ENCODE peak calls at places on chromosomes 1 and 21, in five cellular contexts. One of them, this sample, is unnamed.

GRCh38 chr1:223649222-223649621 is 16.3 kb downstream of the CAPN8 start:
- DNase-seq in right lobe of liver: no peak
- DNase-seq in transverse colon: no peak
- DNase-seq in ovary: no peak
- DNase-seq in adrenal gland: no peak
- DNase-seq in this sample: no peak

GRCh38 chr1:116453481-116453880 is 80.4 kb downstream of the ATP1A1 start:
- DNase-seq in right lobe of liver: no peak
- DNase-seq in transverse colon: no peak
- DNase-seq in ovary: no peak
- DNase-seq in adrenal gland: no peak
- DNase-seq in this sample: no peak

GRCh38 chr1:53659436-53659835 is 79.5 kb downstream of the GLIS1 start:
- DNase-seq in right lobe of liver: peak; percentile 17
- DNase-seq in transverse colon: no peak
- DNase-seq in ovary: no peak
- DNase-seq in adrenal gland: no peak
- DNase-seq in this sample: no peak

GRCh38 chr1:166827426-166827825 is 11.8 kb upstream of the POGK start:
- DNase-seq in right lobe of liver: no peak
- DNase-seq in transverse colon: no peak
- DNase-seq in ovary: no peak
- DNase-seq in adrenal gland: no peak
- DNase-seq in this sample: no peak

GRCh38 chr1:23578997-23579363 is 19.7 kb upstream of the ID3 start:
- DNase-seq in right lobe of liver: no peak
- DNase-seq in transverse colon: no peak
- DNase-seq in ovary: no peak
- DNase-seq in adrenal gland: no peak
- DNase-seq in this sample: no peak

GRCh38 chr1:111030590-111030989 is 66.9 kb upstream of the LRIF1 start:
- DNase-seq in right lobe of liver: no peak
- DNase-seq in transverse colon: peak; percentile 48
- DNase-seq in ovary: no peak
- DNase-seq in adrenal gland: peak; percentile 57
- DNase-seq in this sample: no peak

GRCh38 chr1:180912211-180912800 is 391 bp upstream of the KIAA1614 start:
- DNase-seq in right lobe of liver: no peak
- DNase-seq in transverse colon: no peak
- DNase-seq in ovary: peak; percentile 63
- DNase-seq in adrenal gland: no peak
- DNase-seq in this sample: no peak

GRCh38 chr1:219446288-219446687 is 166.6 kb downstream of the ZC3H11B start:
- DNase-seq in right lobe of liver: no peak
- DNase-seq in transverse colon: no peak
- DNase-seq in ovary: no peak
- DNase-seq in adrenal gland: no peak
- DNase-seq in this sample: no peak

GRCh38 chr1:20476260-20477038 is 9.6 kb downstream of the CAMK2N1 start:
- DNase-seq in right lobe of liver: peak; percentile 96
- DNase-seq in transverse colon: peak; percentile 96
- DNase-seq in ovary: peak; percentile 88
- DNase-seq in adrenal gland: peak; percentile 96
- DNase-seq in this sample: peak; percentile 59

GRCh38 chr1:60950431-60951068 is 131.8 kb upstream of the NFIA start:
- DNase-seq in right lobe of liver: no peak
- DNase-seq in transverse colon: no peak
- DNase-seq in ovary: no peak
- DNase-seq in adrenal gland: no peak
- DNase-seq in this sample: no peak

GRCh38 chr1:214402583-214403216 is 121.7 kb downstream of the SMYD2 start:
- DNase-seq in right lobe of liver: no peak
- DNase-seq in transverse colon: no peak
- DNase-seq in ovary: no peak
- DNase-seq in adrenal gland: peak; percentile 27
- DNase-seq in this sample: no peak

GRCh38 chr1:163528710-163529348 is 207.1 kb downstream of the NUF2 start:
- DNase-seq in right lobe of liver: no peak
- DNase-seq in transverse colon: peak; percentile 16
- DNase-seq in ovary: peak; percentile 19
- DNase-seq in adrenal gland: peak; percentile 54
- DNase-seq in this sample: no peak

GRCh38 chr1:42424201-42424600 is 31.6 kb downstream of the ZMYND12 start:
- DNase-seq in right lobe of liver: no peak
- DNase-seq in transverse colon: no peak
- DNase-seq in ovary: no peak
- DNase-seq in adrenal gland: no peak
- DNase-seq in this sample: no peak

GRCh38 chr1:75083223-75083622 is 51.0 kb upstream of the LHX8 start:
- DNase-seq in right lobe of liver: no peak
- DNase-seq in transverse colon: no peak
- DNase-seq in ovary: no peak
- DNase-seq in adrenal gland: no peak
- DNase-seq in this sample: no peak

GRCh38 chr1:28078680-28079626 is 9.5 kb downstream of the EYA3 start:
- DNase-seq in right lobe of liver: no peak
- DNase-seq in transverse colon: no peak
- DNase-seq in ovary: no peak
- DNase-seq in adrenal gland: no peak
- DNase-seq in this sample: no peak

GRCh38 chr1:51583532-51583931 is 33.4 kb upstream of the OSBPL9 start:
- DNase-seq in right lobe of liver: no peak
- DNase-seq in transverse colon: no peak
- DNase-seq in ovary: peak; percentile 58
- DNase-seq in adrenal gland: peak; percentile 90
- DNase-seq in this sample: peak; percentile 92

GRCh38 chr21:32508558-32508957 is 76.8 kb downstream of the TCP10L start:
- DNase-seq in right lobe of liver: no peak
- DNase-seq in transverse colon: no peak
- DNase-seq in ovary: no peak
- DNase-seq in adrenal gland: no peak
- DNase-seq in this sample: no peak

GRCh38 chr1:46490603-46491499 is 1.2 kb downstream of the DMBX1 start:
- DNase-seq in right lobe of liver: no peak
- DNase-seq in transverse colon: no peak
- DNase-seq in ovary: no peak
- DNase-seq in adrenal gland: no peak
- DNase-seq in this sample: peak; percentile 45
- H3K4me3 ChIP-seq in right lobe of liver: no peak overlapping the region
- H3K4me3 ChIP-seq in transverse colon: peak overlapping the region; percentile 49
- H3K4me3 ChIP-seq in ovary: no peak overlapping the region
- H3K4me3 ChIP-seq in adrenal gland: no peak overlapping the region
- H3K4me3 ChIP-seq in this sample: no peak overlapping the region

DNA sequence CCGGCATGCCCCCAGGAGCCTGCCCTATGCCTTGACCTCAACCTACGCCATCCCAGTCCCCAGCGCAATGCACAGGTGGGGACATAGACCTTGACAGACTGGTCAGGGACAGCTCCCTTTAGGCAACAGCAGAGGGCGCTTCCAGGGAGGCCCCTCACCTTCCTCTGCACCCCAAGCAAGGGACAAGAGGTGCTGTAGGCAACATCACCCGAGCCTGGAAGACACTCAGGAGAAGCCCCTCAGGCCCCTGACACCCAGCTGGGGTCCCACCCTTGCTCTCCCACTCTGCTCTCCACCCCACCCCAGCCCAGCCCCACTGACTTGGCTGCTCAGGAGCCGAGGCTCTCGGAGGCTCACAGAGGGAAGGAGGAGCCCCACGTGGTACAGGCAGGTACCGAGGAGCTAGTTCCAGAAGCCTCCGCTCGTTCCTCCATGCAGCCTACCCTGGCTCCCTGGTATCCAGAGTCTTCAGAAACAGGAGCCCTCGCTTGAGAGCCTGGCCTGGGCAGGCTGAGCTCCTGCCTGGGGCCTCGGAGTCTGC is 2.4 kb upstream of the WNT3A start:
- DNase-seq in right lobe of liver: peak; percentile 37
- DNase-seq in transverse colon: no peak
- DNase-seq in ovary: no peak
- DNase-seq in adrenal gland: no peak
- DNase-seq in this sample: no peak
- TF ChIP-seq CTCF in right lobe of liver: peak; percentile 12
- TF ChIP-seq CTCF in transverse colon: peak; percentile 21
- TF ChIP-seq CTCF in ovary: no peak
- TF ChIP-seq CTCF in adrenal gland: no peak
- TF ChIP-seq CTCF in this sample: no peak

GRCh38 chr1:209839875-209840491 is 12.2 kb downstream of the UTP25 start:
- DNase-seq in right lobe of liver: no peak
- DNase-seq in transverse colon: no peak
- DNase-seq in ovary: no peak
- DNase-seq in adrenal gland: peak; percentile 60
- DNase-seq in this sample: no peak
- TF ChIP-seq POLR2A in right lobe of liver: peak; percentile 33
- TF ChIP-seq POLR2A in transverse colon: no peak
- TF ChIP-seq POLR2A in ovary: no peak
- TF ChIP-seq POLR2A in adrenal gland: no peak
- TF ChIP-seq POLR2A in this sample: no peak

DNA sequence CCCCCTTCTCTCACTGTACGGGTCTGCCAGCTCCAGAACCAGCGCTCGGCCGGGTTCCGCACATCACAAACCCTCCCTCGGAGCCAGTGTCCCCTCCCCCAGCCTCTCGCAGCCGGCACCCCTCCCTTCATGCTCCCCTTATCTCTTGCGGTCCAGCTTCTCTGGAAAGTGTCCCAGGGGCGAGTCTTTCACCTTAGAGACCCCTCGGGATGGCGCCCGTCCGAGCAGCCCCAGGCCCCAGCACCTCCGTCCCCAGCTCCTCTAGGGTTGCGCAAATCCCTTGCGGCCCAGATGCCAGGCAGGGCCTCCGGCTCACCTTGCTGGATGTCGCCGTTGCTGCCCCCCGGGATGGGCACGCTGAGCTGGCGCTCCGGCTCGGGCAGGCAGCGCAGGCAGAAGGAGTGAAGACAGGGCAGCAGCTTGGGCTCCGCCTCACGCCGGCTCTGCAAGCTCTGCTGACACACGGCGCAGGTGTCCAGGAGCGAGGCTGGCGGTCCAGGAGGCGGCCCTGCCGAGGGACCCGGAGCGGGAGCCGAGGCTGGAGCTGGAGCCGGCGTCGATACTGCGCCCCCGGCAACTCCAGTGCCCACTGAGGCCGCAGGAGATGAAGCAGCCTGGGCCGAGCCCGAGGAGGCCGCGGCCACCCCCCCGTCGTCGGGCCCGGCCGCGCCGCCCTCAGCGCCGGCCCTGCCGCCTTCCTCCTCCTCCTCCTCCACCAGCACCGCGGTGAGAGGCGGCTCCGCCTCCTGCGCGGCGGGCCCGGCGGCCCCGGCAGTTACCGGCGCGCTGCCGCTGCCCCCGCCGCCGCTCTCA is 562 bp downstream of the TRIM33 start:
- DNase-seq in right lobe of liver: peak; percentile 73
- DNase-seq in transverse colon: peak; percentile 51
- DNase-seq in ovary: peak; percentile 65
- DNase-seq in adrenal gland: peak; percentile 56
- DNase-seq in this sample: peak; percentile 36
- H3K4me3 ChIP-seq in right lobe of liver: peak overlapping the region; percentile 95
- H3K4me3 ChIP-seq in transverse colon: peak overlapping the region; percentile 91
- H3K4me3 ChIP-seq in ovary: peak overlapping the region; percentile 81
- H3K4me3 ChIP-seq in adrenal gland: peak overlapping the region; percentile 70
- H3K4me3 ChIP-seq in this sample: peak overlapping the region; percentile 91

DNA sequence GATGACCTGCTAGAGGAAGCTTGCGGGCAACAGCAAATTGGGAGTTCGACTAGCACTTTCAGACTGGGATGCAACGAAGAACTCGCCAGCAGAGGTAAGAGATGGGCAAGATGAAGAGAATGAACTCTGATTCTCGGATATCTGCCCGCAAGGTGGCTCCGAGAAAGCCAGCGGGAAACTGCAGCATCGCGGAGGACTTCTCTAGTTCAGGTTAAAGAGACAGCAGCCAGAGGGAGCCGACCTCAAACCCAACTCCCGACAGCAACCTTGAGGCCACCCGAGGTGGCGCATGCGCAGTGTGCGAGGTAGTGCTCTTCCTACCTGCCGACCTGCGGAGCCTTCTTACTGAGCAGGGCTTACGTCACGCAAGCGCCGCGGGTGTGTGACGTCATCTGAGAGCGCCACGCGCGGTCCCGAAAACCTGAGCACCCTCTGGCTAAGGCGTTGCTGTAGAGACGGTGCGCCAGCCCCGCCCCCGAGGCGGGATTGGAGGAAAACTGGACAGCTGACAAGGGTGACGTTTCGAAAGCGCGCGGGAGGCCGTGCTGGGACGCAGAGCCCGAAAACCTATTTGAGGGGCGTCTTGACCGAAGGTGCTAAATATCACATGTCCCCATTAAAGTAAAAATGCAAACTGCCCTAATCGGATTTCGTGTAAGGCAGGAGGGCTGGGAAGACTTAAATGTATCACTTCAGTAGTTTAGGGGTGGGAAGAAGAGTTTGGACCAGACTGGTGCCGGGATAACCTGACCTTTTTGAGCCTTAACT is 110.5 kb upstream of the SLC25A33 start:
- DNase-seq in right lobe of liver: peak; percentile 99
- DNase-seq in transverse colon: peak; percentile 100
- DNase-seq in ovary: peak; percentile 99
- DNase-seq in adrenal gland: peak; percentile 99
- DNase-seq in this sample: peak; percentile 99
- TF ChIP-seq CTCF in right lobe of liver: peak; percentile 17
- TF ChIP-seq CTCF in transverse colon: peak; percentile 54
- TF ChIP-seq CTCF in ovary: peak; percentile 66
- TF ChIP-seq CTCF in adrenal gland: peak; percentile 36
- TF ChIP-seq CTCF in this sample: no peak

GRCh38 chr1:200729863-200730262 is 8.8 kb upstream of the CAMSAP2 start:
- DNase-seq in right lobe of liver: no peak
- DNase-seq in transverse colon: no peak
- DNase-seq in ovary: no peak
- DNase-seq in adrenal gland: no peak
- DNase-seq in this sample: no peak

GRCh38 chr1:200727257-200727656 is 11.4 kb upstream of the CAMSAP2 start:
- DNase-seq in right lobe of liver: no peak
- DNase-seq in transverse colon: no peak
- DNase-seq in ovary: no peak
- DNase-seq in adrenal gland: no peak
- DNase-seq in this sample: no peak

GRCh38 chr1:200732438-200732837 is 6.3 kb upstream of the CAMSAP2 start:
- DNase-seq in right lobe of liver: no peak
- DNase-seq in transverse colon: no peak
- DNase-seq in ovary: no peak
- DNase-seq in adrenal gland: no peak
- DNase-seq in this sample: no peak

GRCh38 chr1:200733907-200734306 is 4.8 kb upstream of the CAMSAP2 start:
- DNase-seq in right lobe of liver: no peak
- DNase-seq in transverse colon: no peak
- DNase-seq in ovary: no peak
- DNase-seq in adrenal gland: no peak
- DNase-seq in this sample: no peak

DNA sequence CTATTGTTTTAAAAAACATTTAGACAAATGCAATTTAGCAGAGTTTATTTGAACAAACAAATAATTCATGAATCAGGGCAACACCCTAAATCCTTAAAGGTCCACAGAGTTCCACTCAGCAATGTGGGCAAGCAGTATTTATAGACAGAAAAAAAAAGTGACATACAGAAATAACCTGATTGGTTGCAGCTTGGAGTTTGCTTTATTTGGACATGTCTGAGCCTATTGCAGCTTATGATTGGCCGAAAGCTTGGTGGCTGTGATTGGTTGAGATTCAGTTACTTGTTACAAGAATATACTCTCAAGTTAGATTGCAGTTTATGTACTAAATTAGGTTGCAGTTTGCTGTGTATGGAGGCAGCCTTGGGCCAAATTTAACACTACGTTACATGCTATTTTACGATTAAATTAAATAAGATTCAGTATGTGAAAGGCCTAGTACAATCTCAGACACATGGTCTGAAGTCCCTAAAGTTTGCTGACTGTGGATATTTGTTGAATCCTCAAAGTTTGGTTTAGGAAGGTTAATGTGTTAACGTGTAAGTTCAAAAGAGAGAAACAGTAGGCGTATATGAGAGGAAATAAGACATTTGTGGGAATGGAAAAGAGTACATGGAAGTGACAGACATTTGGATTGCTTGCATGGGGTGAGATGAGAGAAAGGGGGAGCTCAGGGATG is 6.9 kb upstream of the CAMSAP2 start:
- DNase-seq in right lobe of liver: no peak
- DNase-seq in transverse colon: no peak
- DNase-seq in ovary: no peak
- DNase-seq in adrenal gland: no peak
- DNase-seq in this sample: no peak
- TF ChIP-seq POLR2A in right lobe of liver: no peak
- TF ChIP-seq POLR2A in transverse colon: no peak
- TF ChIP-seq POLR2A in ovary: no peak
- TF ChIP-seq POLR2A in adrenal gland: no peak
- TF ChIP-seq POLR2A in this sample: no peak

This sample was measured in heart left ventricle.